ENCODE peak calls at places on chromosomes 11 and 22, in six cellular contexts. D, O, F, H, W and I are unnamed samples.

GRCh38 chr22:27051407-27051806 is 394.0 kb downstream of the MIAT start:
- DNase-seq in W (no peak), F (no peak), O (no peak), H (no peak), D (no peak), I (no peak)

GRCh38 chr11:74487875-74488274 is 5.6 kb downstream of the LIPT2 start:
- DNase-seq in D (peak; percentile 32), F (no peak), W (no peak), O (no peak), H (no peak), I (no peak)

GRCh38 chr22:19892925-19893324 is 38.3 kb upstream of the GNB1L start:
- DNase-seq in H (no peak), F (no peak), D (no peak), W (peak; percentile 23), O (no peak), I (no peak)

GRCh38 chr22:17842386-17842785 is 68.1 kb upstream of the BID start:
- DNase-seq in O (no peak), H (peak; percentile 68), D (no peak), W (no peak), F (no peak), I (no peak)

GRCh38 chr11:85182437-85183109 is 444.6 kb downstream of the DLG2 start:
- DNase-seq in W (peak; percentile 75), H (no peak), F (no peak), D (peak; percentile 69), O (no peak), I (no peak)

GRCh38 chr22:37675930-37676571 is 615 bp downstream of the LGALS1 start:
- DNase-seq in H (peak; percentile 77), O (no peak), F (peak; percentile 68), D (no peak), W (peak; percentile 25), I (no peak)

GRCh38 chr11:126464796-126465195 is 109.3 kb downstream of the ST3GAL4 start:
- DNase-seq in H (no peak), F (no peak), W (no peak), O (no peak), D (no peak), I (no peak)

GRCh38 chr11:124889692-124890091 is 8.0 kb downstream of the ROBO4 start:
- DNase-seq in O (no peak), D (no peak), F (no peak), W (no peak), H (no peak), I (no peak)

GRCh38 chr22:41619979-41620645 is 731 bp downstream of the DESI1 start:
- DNase-seq in W (no peak), F (peak; percentile 36), O (no peak), D (no peak), H (peak; percentile 64), I (peak; percentile 52)

GRCh38 chr11:97454988-97455387 is 1065.2 kb downstream of the JRKL start:
- DNase-seq in H (no peak), D (no peak), W (peak; percentile 14), F (no peak), O (no peak), I (no peak)

GRCh38 chr11:66976048-66976467 is 954 bp downstream of the C11orf86 start:
- DNase-seq in D (no peak), W (no peak), F (no peak), O (no peak), H (no peak), I (peak; percentile 53)

GRCh38 chr11:58524232-58525036 is 16.5 kb upstream of the OR5B21 start:
- DNase-seq in D (peak; percentile 71), O (no peak), W (peak; percentile 76), F (peak; percentile 31), H (peak; percentile 31), I (peak; percentile 51)

GRCh38 chr11:44621140-44621681 is 55.7 kb downstream of the CD82 start:
- DNase-seq in H (peak; percentile 80), W (peak; percentile 38), F (peak; percentile 80), O (no peak), D (peak; percentile 41), I (peak; percentile 84)

GRCh38 chr22:43996170-43996980 is 27.7 kb upstream of the PARVB start:
- DNase-seq in W (no peak), D (no peak), F (peak; percentile 69), H (peak; percentile 64), O (peak; percentile 26), I (no peak)

GRCh38 chr11:56396047-56396446 is 16.4 kb upstream of the OR5AL1 start:
- DNase-seq in O (no peak), D (no peak), H (no peak), W (no peak), F (no peak), I (no peak)

GRCh38 chr11:68735626-68736025 is 15.7 kb downstream of the TESMIN start:
- DNase-seq in F (no peak), W (no peak), O (no peak), H (no peak), D (no peak), I (no peak)

GRCh38 chr11:13329670-13330401 is 52.2 kb downstream of the BMAL1 start:
- DNase-seq in O (no peak), H (no peak), W (peak; percentile 64), D (no peak), F (no peak), I (no peak)

GRCh38 chr22:49576241-49577141 is 251.2 kb downstream of the BRD1 start:
- DNase-seq in O (no peak), D (no peak), F (no peak), W (no peak), H (no peak), I (no peak)

GRCh38 chr22:44363980-44364749 is 51.4 kb upstream of the SHISAL1 start:
- DNase-seq in F (peak; percentile 58), D (no peak), O (no peak), H (peak; percentile 13), W (no peak), I (no peak)

GRCh38 chr11:9573775-9574555 is 495 bp downstream of the WEE1 start:
- DNase-seq in D (no peak), O (no peak), W (no peak), F (peak; percentile 37), H (peak; percentile 47), I (no peak)

GRCh38 chr11:17403977-17404759 is 15.7 kb upstream of the KCNJ11 start:
- DNase-seq in F (no peak), W (peak; percentile 45), H (peak; percentile 14), O (no peak), D (no peak), I (no peak)

GRCh38 chr22:26273011-26273675 is 103.9 kb downstream of the SEZ6L start:
- DNase-seq in D (no peak), F (no peak), W (no peak), H (no peak), O (no peak), I (no peak)

GRCh38 chr22:46070722-46071450 is 79.4 kb upstream of the PPARA start:
- DNase-seq in F (peak; percentile 78), D (no peak), O (no peak), H (peak; percentile 81), W (peak; percentile 64), I (no peak)

GRCh38 chr11:3984896-3985295 is 109.7 kb upstream of the RRM1 start:
- DNase-seq in H (no peak), W (peak; percentile 8), F (no peak), D (no peak), O (no peak), I (no peak)

GRCh38 chr11:83037877-83038276 is 33.8 kb downstream of the RAB30 start:
- DNase-seq in W (peak; percentile 84), F (no peak), H (no peak), O (no peak), D (no peak), I (no peak)

GRCh38 chr11:115581871-115582639 is 77.8 kb upstream of the CADM1 start:
- DNase-seq in W (peak; percentile 37), D (no peak), F (no peak), H (no peak), O (no peak), I (no peak)

GRCh38 chr11:15897211-15897960 is 459.0 kb downstream of the SOX6 start:
- DNase-seq in H (no peak), W (peak; percentile 75), F (no peak), O (no peak), D (no peak), I (peak; percentile 92)

GRCh38 chr11:104690243-104690642 is 208.0 kb downstream of the CASP12 start:
- DNase-seq in H (no peak), O (no peak), D (no peak), W (no peak), F (no peak), I (no peak)

GRCh38 chr11:47415949-47416472 is 7.6 kb downstream of the SLC39A13 start:
- DNase-seq in W (peak; percentile 95), F (peak; percentile 86), H (no peak), D (peak; percentile 49), O (no peak), I (peak; percentile 95)

DNA sequence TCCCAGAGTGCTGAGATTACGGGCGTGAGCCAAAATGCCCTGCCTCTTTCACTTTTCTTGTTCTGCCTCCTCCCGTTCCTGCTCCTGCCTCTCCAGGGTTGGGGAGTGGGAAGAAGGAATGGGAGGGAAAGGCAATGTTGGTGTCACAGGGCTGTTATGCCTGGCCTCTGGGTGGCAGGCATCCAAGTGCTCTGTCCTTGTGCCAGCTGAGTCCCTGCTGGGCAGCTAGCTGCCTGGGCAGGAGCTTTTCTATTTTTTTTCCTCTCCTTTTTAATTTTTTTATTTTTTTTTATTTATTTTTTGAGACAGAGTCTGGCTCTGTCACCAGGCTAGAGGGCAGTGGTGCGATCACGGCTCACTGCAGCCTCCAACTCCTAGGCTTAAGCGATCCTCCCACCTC is 4.1 kb upstream of the SAC3D1 start:
- DNase-seq in D (no peak), F (peak; percentile 70), O (no peak), H (peak; percentile 76), W (no peak), I (no peak)
- H3K27me3 ChIP-seq in D (no peaks in the 10 kb centered on the region), F (no peaks in the 10 kb centered on the region), O (no peaks in the 10 kb centered on the region), H (no peaks in the 10 kb centered on the region), W (no peaks in the 10 kb centered on the region), I (no peaks in the 10 kb centered on the region)

GRCh38 chr11:34149274-34149673 is 43.8 kb downstream of the NAT10 start:
- DNase-seq in O (no peak), F (no peak), D (no peak), W (no peak), H (no peak), I (no peak)
- H3K27ac ChIP-seq in O (no peak overlapping the region), F (no peak overlapping the region), D (no peak overlapping the region), W (no peak overlapping the region), H (no peak overlapping the region), I (no peak overlapping the region)

GRCh38 chr11:6736495-6737121 is 35.2 kb downstream of the OR2AG2 start:
- DNase-seq in O (no peak), W (peak; percentile 23), D (no peak), F (no peak), H (no peak), I (no peak)
- H3K27me3 ChIP-seq in O (no peaks in the 10 kb centered on the region), W (no peaks in the 10 kb centered on the region), D (peaks cover 46% of the 10 kb centered on the region), F (no peaks in the 10 kb centered on the region), H (no peaks in the 10 kb centered on the region), I (no peaks in the 10 kb centered on the region)

GRCh38 chr11:76455331-76455730 is 10.5 kb downstream of the EMSY start:
- DNase-seq in O (no peak), H (no peak), F (no peak), W (peak; percentile 52), D (no peak), I (peak; percentile 44)

GRCh38 chr11:76459299-76459698 is 14.5 kb downstream of the EMSY start:
- DNase-seq in O (no peak), D (peak; percentile 18), F (no peak), H (no peak), W (no peak), I (no peak)

GRCh38 chr11:76455931-76456330 is 11.1 kb downstream of the EMSY start:
- DNase-seq in O (no peak), D (no peak), F (no peak), W (peak; percentile 12), H (no peak), I (no peak)

GRCh38 chr11:76459846-76460245 is 15.0 kb downstream of the EMSY start:
- DNase-seq in H (no peak), F (no peak), O (no peak), W (no peak), D (no peak), I (no peak)

GRCh38 chr11:76456571-76456970 is 11.8 kb downstream of the EMSY start:
- DNase-seq in H (no peak), O (no peak), D (no peak), F (no peak), W (peak; percentile 16), I (no peak)
- H3K27ac ChIP-seq in H (no peak overlapping the region), O (no peak overlapping the region), D (no peak overlapping the region), F (no peak overlapping the region), W (no peak overlapping the region), I (peak overlapping the region; percentile 25)